ENCODE peak calls at places on chromosomes 12 and 14, in four cellular contexts. W is K562, N is cardiac muscle cell, E is left ventricle myocardium inferior. M is an unnamed sample.

GRCh38 chr14:31275731-31276130 is 68.1 kb upstream of the HECTD1 start:
- DNase-seq in W (no peak), N (no peak), E (no peak), M (no peak)

GRCh38 chr14:92794547-92794941 is 439 bp downstream of the GOLGA5 start:
- DNase-seq in W (peak; percentile 12), N (peak; percentile 35), E (peak; percentile 31), M (no peak)

GRCh38 chr12:30286345-30286926 is 409.2 kb downstream of the IPO8 start:
- DNase-seq in W (no peak), N (peak; percentile 46), E (no peak), M (no peak)

GRCh38 chr14:46259536-46259935 is 392.0 kb downstream of the RPL10L start:
- DNase-seq in W (no peak), N (peak; percentile 10), E (no peak), M (no peak)

GRCh38 chr12:64679487-64679983 is 69.2 kb downstream of the RASSF3 start:
- DNase-seq in W (peak; percentile 71), N (no peak), E (peak; percentile 78), M (peak; percentile 71)

GRCh38 chr14:57918791-57919190 is 52.9 kb upstream of the SLC35F4 start:
- DNase-seq in W (no peak), N (no peak), E (no peak), M (no peak)

GRCh38 chr14:39859314-39859713 is 427.1 kb upstream of the FBXO33 start:
- DNase-seq in W (no peak), N (no peak), E (no peak), M (no peak)

GRCh38 chr12:56037161-56037560 is 4.6 kb upstream of the RPS26 start:
- DNase-seq in W (no peak), N (no peak), E (no peak), M (no peak)

GRCh38 chr12:46205293-46205692 is 63.5 kb downstream of the SLC38A1 start:
- DNase-seq in W (no peak), N (no peak), E (no peak), M (no peak)

GRCh38 chr14:68020999-68021663 is 201.6 kb downstream of the RAD51B start:
- DNase-seq in W (no peak), N (no peak), E (no peak), M (no peak)

GRCh38 chr14:33068626-33069025 is 129.9 kb downstream of the NPAS3 start:
- DNase-seq in W (no peak), N (no peak), E (no peak), M (no peak)

GRCh38 chr14:86654558-86655184 is 1124.7 kb downstream of the FLRT2 start:
- DNase-seq in W (peak; percentile 14), N (peak; percentile 82), E (peak; percentile 23), M (peak; percentile 64)

GRCh38 chr12:31876568-31877424 is 82.4 kb upstream of the RESF1 start:
- DNase-seq in W (no peak), N (no peak), E (peak; percentile 16), M (no peak)

GRCh38 chr12:73125148-73125547 is 853.0 kb downstream of the TRHDE start:
- DNase-seq in W (no peak), N (no peak), E (no peak), M (no peak)

GRCh38 chr12:497501-498160 is 37.9 kb downstream of the B4GALNT3 start:
- DNase-seq in W (no peak), N (no peak), E (no peak), M (no peak)

GRCh38 chr12:59196989-59197388 is 276.7 kb upstream of the LRIG3 start:
- DNase-seq in W (no peak), N (no peak), E (no peak), M (no peak)

GRCh38 chr14:24131549-24131966 is 1.1 kb downstream of the FITM1 start:
- DNase-seq in W (no peak), N (peak; percentile 51), E (no peak), M (no peak)

GRCh38 chr14:98901511-98902205 is 370.3 kb downstream of the BCL11B start:
- DNase-seq in W (no peak), N (no peak), E (no peak), M (no peak)

GRCh38 chr14:78701246-78701645 is 531.1 kb downstream of the NRXN3 start:
- DNase-seq in W (no peak), N (peak; percentile 4), E (no peak), M (no peak)

GRCh38 chr14:68232643-68233055 is 413.1 kb downstream of the RAD51B start:
- DNase-seq in W (no peak), N (peak; percentile 49), E (no peak), M (no peak)

GRCh38 chr12:538731-539539 is 79.2 kb downstream of the B4GALNT3 start:
- DNase-seq in W (no peak), N (no peak), E (peak; percentile 69), M (peak; percentile 83)

GRCh38 chr14:79515158-79515557 is 696.1 kb downstream of the DIO2 start:
- DNase-seq in W (no peak), N (no peak), E (no peak), M (no peak)

GRCh38 chr12:22935090-22935489 is 310.1 kb downstream of the ETNK1 start:
- DNase-seq in W (no peak), N (no peak), E (peak; percentile 21), M (no peak)

GRCh38 chr14:86799244-86799647 is 1193.7 kb downstream of the GALC start:
- DNase-seq in W (no peak), N (no peak), E (no peak), M (no peak)

GRCh38 chr12:67457799-67458680 is 188.9 kb downstream of the CAND1 start:
- DNase-seq in W (no peak), N (no peak), E (no peak), M (no peak)

GRCh38 chr12:4725057-4725456 is 4.9 kb downstream of the GALNT8 start:
- DNase-seq in W (no peak), N (no peak), E (no peak), M (no peak)

GRCh38 chr14:62443796-62444195 is 601.5 kb downstream of the KCNH5 start:
- DNase-seq in W (no peak), N (no peak), E (no peak), M (no peak)

GRCh38 chr14:99436247-99437180 is 44.1 kb downstream of the SETD3 start:
- DNase-seq in W (no peak), N (no peak), E (no peak), M (no peak)

GRCh38 chr12:28191018-28191595 is 851 bp downstream of the CCDC91 start:
- DNase-seq in W (peak; percentile 16), N (no peak), E (no peak), M (no peak)

GRCh38 chr14:61652526-61653262 is 42.6 kb upstream of the HIF1A start:
- DNase-seq in W (no peak), N (no peak), E (no peak), M (no peak)

GRCh38 chr12:124919646-124920352 is 5.3 kb upstream of the UBC start:
- DNase-seq in W (no peak), N (no peak), E (no peak), M (no peak)

GRCh38 chr14:101854366-101854765 is 92.9 kb downstream of the PPP2R5C start:
- DNase-seq in W (no peak), N (no peak), E (no peak), M (no peak)

DNA sequence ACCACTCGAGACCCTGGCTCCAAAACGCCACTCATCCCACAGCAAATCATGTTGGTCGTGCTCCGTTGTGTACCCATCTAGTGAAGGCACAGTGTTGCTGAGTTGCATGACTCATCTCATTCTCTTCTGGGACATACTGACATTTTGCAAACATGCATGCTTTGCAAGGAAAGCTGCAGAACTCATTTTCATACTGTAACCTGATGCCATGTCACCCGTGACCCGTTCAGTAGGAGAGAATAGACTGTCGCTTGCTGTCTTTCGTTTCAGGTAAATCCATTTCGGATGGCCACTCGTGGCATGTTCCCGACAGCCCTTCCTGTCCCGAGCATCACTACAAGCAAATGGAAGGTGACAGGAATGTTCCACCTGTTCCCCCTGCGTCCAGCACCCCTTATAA is 78.2 kb downstream of the ESR2 start:
- DNase-seq in W (no peak), N (no peak), E (no peak), M (no peak)
- H3K36me3 ChIP-seq in W (no peaks in the 10 kb centered on the region), N (peaks cover 8% of the 10 kb centered on the region), E (peaks cover 92% of the 10 kb centered on the region), M (peaks cover 87% of the 10 kb centered on the region)

DNA sequence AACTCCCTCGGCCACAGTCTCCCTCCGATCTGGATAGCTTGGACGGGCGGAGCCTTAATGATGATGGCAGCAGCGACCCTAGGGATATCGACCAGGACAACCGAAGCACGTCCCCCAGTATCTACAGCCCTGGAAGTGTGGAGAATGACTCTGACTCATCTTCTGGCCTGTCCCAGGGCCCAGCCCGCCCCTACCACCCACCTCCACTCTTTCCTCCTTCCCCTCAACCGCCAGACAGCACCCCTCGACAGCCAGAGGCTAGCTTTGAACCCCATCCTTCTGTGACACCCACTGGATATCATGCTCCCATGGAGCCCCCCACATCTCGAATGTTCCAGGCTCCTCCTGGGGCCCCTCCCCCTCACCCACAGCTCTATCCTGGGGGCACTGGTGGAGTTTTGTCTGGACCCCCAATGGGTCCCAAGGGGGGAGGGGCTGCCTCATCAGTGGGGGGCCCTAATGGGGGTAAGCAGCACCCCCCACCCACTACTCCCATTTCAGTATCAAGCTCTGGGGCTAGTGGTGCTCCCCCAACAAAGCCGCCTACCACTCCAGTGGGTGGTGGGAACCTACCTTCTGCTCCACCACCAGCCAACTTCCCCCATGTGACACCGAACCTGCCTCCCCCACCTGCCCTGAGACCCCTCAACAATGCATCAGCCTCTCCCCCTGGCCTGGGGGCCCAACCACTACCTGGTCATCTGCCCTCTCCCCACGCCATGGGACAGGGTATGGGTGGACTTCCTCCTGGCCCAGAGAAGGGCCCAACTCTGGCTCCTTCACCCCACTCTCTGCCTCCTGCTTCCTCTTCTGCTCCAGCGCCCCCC is 7.9 kb upstream of the RNU7-1 start:
- DNase-seq in W (no peak), N (no peak), E (no peak), M (no peak)
- H3K36me3 ChIP-seq in W (peaks cover 70% of the 10 kb centered on the region), N (peaks cover 16% of the 10 kb centered on the region), E (peaks cover 29% of the 10 kb centered on the region), M (peaks cover 35% of the 10 kb centered on the region)

GRCh38 chr12:43899574-43899973 is 63.7 kb downstream of the TMEM117 start:
- DNase-seq in W (no peak), N (no peak), E (no peak), M (no peak)
- H3K36me3 ChIP-seq in W (no peaks in the 10 kb centered on the region), N (no peaks in the 10 kb centered on the region), E (no peaks in the 10 kb centered on the region), M (no peaks in the 10 kb centered on the region)

DNA sequence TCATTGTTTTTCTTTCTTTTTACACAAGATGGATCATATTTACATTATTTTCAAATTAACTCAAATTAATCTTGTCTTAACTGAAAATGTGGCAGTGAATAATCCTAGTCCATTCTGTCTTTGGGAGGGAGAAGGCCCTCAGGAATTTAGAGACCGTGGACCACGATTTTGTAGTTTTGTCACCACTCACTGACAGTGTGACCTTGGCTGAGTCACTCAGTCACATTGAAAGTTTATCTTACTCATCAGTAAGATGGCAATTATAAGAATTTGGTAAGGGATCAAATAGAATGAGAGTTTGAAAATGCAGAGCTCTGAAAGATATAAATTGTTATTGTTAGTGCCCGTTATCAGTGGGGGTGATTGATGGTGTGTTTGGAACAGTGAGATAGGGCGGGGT is 16.4 kb downstream of the FOXJ2 start:
- DNase-seq in W (no peak), N (no peak), E (no peak), M (no peak)
- H3K36me3 ChIP-seq in W (peaks cover 48% of the 10 kb centered on the region), N (peaks cover 56% of the 10 kb centered on the region), E (peaks cover 92% of the 10 kb centered on the region), M (peaks cover 95% of the 10 kb centered on the region)

M was measured in upper lobe of right lung.